ENCODE peak calls at places on chromosomes 6 and 20, in seven cellular contexts. T is stimulated activated CD8-positive, alpha-beta memory T cell treated with anti-CD3 and anti-CD28 coated beads, Interleukin-2, amount 100 ng/mL, for 48 hours; O is neural crest cell; X is AG10803; Q is iPS-NIHi11; Y is RWPE1; R is activated T-cell treated with anti-CD3 and anti-CD28 coated beads, Interleukin-2, amount 50 U/mL, for 72 hours. Z is an unnamed sample.

GRCh38 chr6:21740719-21741118 is 147.2 kb downstream of the SOX4 start:
- DNase-seq in T (no peak), O (no peak), X (peak; percentile 33), Q (no peak), Y (no peak), R (no peak), Z (peak; percentile 50)

GRCh38 chr20:11117808-11118528 is 444.2 kb upstream of the JAG1 start:
- DNase-seq in T (no peak), O (no peak), X (peak; percentile 64), Q (no peak), Y (peak; percentile 86), R (no peak), Z (no peak)

GRCh38 chr6:140303218-140303949 is 928.9 kb upstream of the CITED2 start:
- DNase-seq in T (no peak), O (no peak), X (no peak), Q (no peak), Y (no peak), R (no peak), Z (no peak)

GRCh38 chr6:12311106-12311505 is 20.9 kb downstream of the EDN1 start:
- DNase-seq in T (no peak), O (no peak), X (no peak), Q (no peak), Y (no peak), R (no peak), Z (no peak)

GRCh38 chr6:40930555-40930954 is 108.5 kb downstream of the UNC5CL start:
- DNase-seq in T (no peak), O (no peak), X (peak; percentile 42), Q (no peak), Y (no peak), R (no peak), Z (peak; percentile 22)

GRCh38 chr6:28747631-28748157 is 176.1 kb downstream of the TRIM27 start:
- DNase-seq in T (no peak), O (peak; percentile 5), X (peak; percentile 71), Q (peak; percentile 64), Y (peak; percentile 55), R (no peak), Z (peak; percentile 95)

GRCh38 chr6:134207431-134207830 is 110.5 kb downstream of the SGK1 start:
- DNase-seq in T (no peak), O (no peak), X (no peak), Q (no peak), Y (no peak), R (no peak), Z (no peak)

GRCh38 chr6:21199246-21199645 is 394.3 kb upstream of the SOX4 start:
- DNase-seq in T (no peak), O (no peak), X (no peak), Q (no peak), Y (no peak), R (no peak), Z (no peak)

GRCh38 chr6:22447862-22448261 is 121.5 kb upstream of the HDGFL1 start:
- DNase-seq in T (no peak), O (no peak), X (no peak), Q (no peak), Y (no peak), R (no peak), Z (no peak)

GRCh38 chr6:57435475-57436163 is 118.2 kb downstream of the PRIM2 start:
- DNase-seq in T (no peak), O (no peak), X (no peak), Q (no peak), Y (no peak), R (no peak), Z (no peak)

GRCh38 chr20:4469910-4470309 is 251.8 kb upstream of the PRND start:
- DNase-seq in T (no peak), O (no peak), X (peak; percentile 62), Q (no peak), Y (no peak), R (no peak), Z (no peak)

Z was measured in GM23338.